ENCODE peak calls at places on chromosomes 3 and 15, in four cellular contexts. One of them, this sample, is unnamed.
A peak's percentile ranks its signal among the peaks of the same experiment; 100 is the strongest.

GRCh38 chr3:39192490-39193092 is at the start of gene XIRP1:
- DNase-seq in NCI-H1105: no peak
- DNase-seq in right cardiac atrium: no peak
- DNase-seq in psoas muscle: peak; percentile 66
- DNase-seq in this sample: no peak

GRCh38 chr15:39618063-39618823 is 37.4 kb downstream of the THBS1 start:
- DNase-seq in NCI-H1105: no peak
- DNase-seq in right cardiac atrium: no peak
- DNase-seq in psoas muscle: no peak
- DNase-seq in this sample: no peak

GRCh38 chr3:185746470-185746869 is 78.4 kb downstream of the IGF2BP2 start:
- DNase-seq in NCI-H1105: no peak
- DNase-seq in right cardiac atrium: no peak
- DNase-seq in psoas muscle: no peak
- DNase-seq in this sample: no peak

GRCh38 chr15:81313686-81314085 is 10.3 kb downstream of the STARD5 start:
- DNase-seq in NCI-H1105: no peak
- DNase-seq in right cardiac atrium: no peak
- DNase-seq in psoas muscle: no peak
- DNase-seq in this sample: no peak

GRCh38 chr3:138389841-138390581 is 41.6 kb downstream of the MRAS start:
- DNase-seq in NCI-H1105: no peak
- DNase-seq in right cardiac atrium: no peak
- DNase-seq in psoas muscle: peak; percentile 53
- DNase-seq in this sample: no peak

GRCh38 chr15:94097567-94097966 is 133.8 kb upstream of the MCTP2 start:
- DNase-seq in NCI-H1105: no peak
- DNase-seq in right cardiac atrium: no peak
- DNase-seq in psoas muscle: no peak
- DNase-seq in this sample: no peak

GRCh38 chr15:29126821-29127461 is 142.7 kb downstream of the NSMCE3 start:
- DNase-seq in NCI-H1105: no peak
- DNase-seq in right cardiac atrium: no peak
- DNase-seq in psoas muscle: no peak
- DNase-seq in this sample: no peak

GRCh38 chr3:38542401-38543298 is 46.5 kb downstream of the EXOG start:
- DNase-seq in NCI-H1105: no peak
- DNase-seq in right cardiac atrium: no peak
- DNase-seq in psoas muscle: peak; percentile 74
- DNase-seq in this sample: no peak

GRCh38 chr3:15051531-15051930 is 13.6 kb downstream of the MRPS25 start:
- DNase-seq in NCI-H1105: no peak
- DNase-seq in right cardiac atrium: no peak
- DNase-seq in psoas muscle: no peak
- DNase-seq in this sample: no peak